ENCODE peak calls at places on chromosomes 6 and 20, in eight cellular contexts. T, E, N, Z, I, O, X and U are unnamed samples.

GRCh38 chr6:149845549-149845948 is 18.6 kb downstream of the LRP11 start:
- DNase-seq in T (no peak), Z (no peak), O (no peak), E (no peak), X (no peak), N (no peak), I (no peak), U (no peak)

GRCh38 chr6:83119742-83120300 is 52.4 kb downstream of the DOP1A start:
- DNase-seq in N (no peak), T (no peak), O (no peak), Z (no peak), X (no peak), E (no peak), I (no peak), U (no peak)

GRCh38 chr20:23641936-23642751 is 4.4 kb upstream of the CST3 start:
- DNase-seq in O (no peak), Z (no peak), I (peak), E (no peak), T (no peak), N (peak), X (no peak), U (no peak)

GRCh38 chr6:128882560-128882959 is 378 bp upstream of the LAMA2 start:
- DNase-seq in I (peak), N (no peak), T (peak), O (no peak), Z (no peak), E (peak), X (no peak), U (no peak)

GRCh38 chr6:130848945-130849344 is 21.7 kb downstream of the SMLR1 start:
- DNase-seq in O (no peak), I (no peak), Z (no peak), X (no peak), T (peak), E (no peak), N (peak), U (peak)

GRCh38 chr20:19528286-19529030 is 229.6 kb upstream of the RIN2 start:
- DNase-seq in E (no peak), Z (no peak), I (no peak), T (no peak), O (no peak), N (no peak), X (no peak), U (no peak)

GRCh38 chr20:24163501-24163900 is 174.9 kb upstream of the GGTLC1 start:
- DNase-seq in T (no peak), X (no peak), N (peak), O (no peak), I (no peak), E (no peak), Z (no peak), U (no peak)

GRCh38 chr6:157442296-157442695 is 61.3 kb downstream of the ZDHHC14 start:
- DNase-seq in E (no peak), T (no peak), N (no peak), I (no peak), O (no peak), X (no peak), Z (no peak), U (no peak)

GRCh38 chr20:61520761-61521460 is 268.9 kb downstream of the CDH4 start:
- DNase-seq in X (no peak), O (no peak), Z (no peak), E (no peak), T (no peak), N (peak), I (no peak), U (no peak)

GRCh38 chr20:14343658-14344057 is 6.2 kb upstream of the FLRT3 start:
- DNase-seq in Z (no peak), O (no peak), I (no peak), E (no peak), X (no peak), N (no peak), T (no peak), U (no peak)

GRCh38 chr20:32752458-32753250 is 9.4 kb upstream of the COMMD7 start:
- DNase-seq in O (no peak), X (no peak), I (no peak), T (no peak), N (peak), Z (no peak), E (no peak), U (no peak)

GRCh38 chr6:29685718-29686326 is 4.9 kb upstream of the ZFP57 start:
- DNase-seq in T (peak), E (no peak), X (no peak), N (no peak), O (peak), Z (no peak), I (no peak), U (peak)

GRCh38 chr20:278181-278580 is 12.4 kb downstream of the C20orf96 start:
- DNase-seq in X (no peak), O (no peak), E (no peak), I (no peak), Z (no peak), T (no peak), N (no peak), U (no peak)

GRCh38 chr6:74606488-74607135 is 599.2 kb downstream of the COL12A1 start:
- DNase-seq in Z (no peak), X (no peak), E (no peak), N (peak), O (no peak), I (no peak), T (peak), U (no peak)

GRCh38 chr20:16785221-16785620 is 37.1 kb downstream of the OTOR start:
- DNase-seq in X (no peak), Z (no peak), E (no peak), N (no peak), O (no peak), T (no peak), I (no peak), U (no peak)

GRCh38 chr20:36575066-36575743 is 1.8 kb downstream of the TGIF2 start:
- DNase-seq in Z (peak), T (peak), N (peak), I (peak), E (peak), O (peak), X (peak), U (no peak)

GRCh38 chr20:1301031-1301529 is 27.9 kb downstream of the SDCBP2 start:
- DNase-seq in T (peak), N (peak), X (no peak), E (peak), Z (no peak), I (no peak), O (no peak), U (no peak)

GRCh38 chr6:134373282-134373922 is 55.5 kb upstream of the SGK1 start:
- DNase-seq in Z (no peak), T (no peak), I (peak), N (peak), O (no peak), E (peak), X (no peak), U (no peak)

GRCh38 chr20:1418335-1418734 is 25.5 kb upstream of the FKBP1A start:
- DNase-seq in Z (no peak), I (no peak), O (no peak), X (no peak), T (no peak), N (peak), E (no peak), U (no peak)

GRCh38 chr6:64520050-64520449 is 884.4 kb downstream of the PHF3 start:
- DNase-seq in Z (no peak), E (peak), I (peak), X (no peak), T (no peak), N (peak), O (no peak), U (no peak)

GRCh38 chr20:2838847-2839671 is 1.4 kb downstream of the PCED1A start:
- DNase-seq in X (no peak), O (no peak), T (no peak), Z (no peak), N (no peak), I (no peak), E (no peak), U (no peak)

GRCh38 chr6:10215711-10216110 is 199.2 kb downstream of the TFAP2A start:
- DNase-seq in N (no peak), T (no peak), I (no peak), O (no peak), Z (no peak), E (no peak), X (no peak), U (no peak)

GRCh38 chr6:48098923-48099322 is 12.1 kb downstream of the PTCHD4 start:
- DNase-seq in I (no peak), Z (no peak), T (no peak), X (peak), E (no peak), N (peak), O (no peak), U (no peak)